ENCODE peak calls at places on chromosomes 13 and 19, in four cellular contexts. G is Panc1, H is HCT116, B is HepG2. V is an unnamed sample.
A peak's percentile ranks its signal among the peaks of the same experiment; 100 is the strongest.

GRCh38 chr19:54662730-54663129 is at the start of gene LILRB4:
- DNase-seq in G (no peak), H (no peak), B (no peak), V (no peak)

GRCh38 chr13:109211616-109212015 is 574.8 kb downstream of the IRS2 start:
- DNase-seq in G (no peak), H (peak; percentile 87), B (no peak), V (no peak)

GRCh38 chr13:31945202-31945978 is 86.2 kb upstream of the FRY start:
- DNase-seq in G (no peak), H (no peak), B (no peak), V (no peak)

GRCh38 chr19:40646564-40647254 is 43.7 kb downstream of the NUMBL start:
- DNase-seq in G (no peak), H (no peak), B (no peak), V (peak; percentile 3)

GRCh38 chr19:21508198-21508597 is 2.8 kb downstream of the ZNF429 start:
- DNase-seq in G (no peak), H (no peak), B (no peak), V (no peak)

GRCh38 chr19:12272980-12273901 is 21.4 kb downstream of the ZNF44 start:
- DNase-seq in G (no peak), H (no peak), B (no peak), V (no peak)

GRCh38 chr13:34035676-34036325 is 217.9 kb downstream of the RFC3 start:
- DNase-seq in G (peak; percentile 2), H (no peak), B (peak; percentile 57), V (no peak)

GRCh38 chr13:113831061-113831460 is 32.8 kb downstream of the GAS6 start:
- DNase-seq in G (no peak), H (no peak), B (no peak), V (no peak)

GRCh38 chr13:104750377-104750776 is 1684.2 kb upstream of the SLC10A2 start:
- DNase-seq in G (no peak), H (no peak), B (no peak), V (no peak)

GRCh38 chr13:106484755-106485193 is 50.7 kb downstream of the EFNB2 start:
- DNase-seq in G (no peak), H (no peak), B (no peak), V (no peak)

GRCh38 chr13:40485611-40486517 is 180.6 kb downstream of the FOXO1 start:
- DNase-seq in G (no peak), H (no peak), B (no peak), V (no peak)

GRCh38 chr19:28534740-28535351 is 678.1 kb downstream of the UQCRFS1 start:
- DNase-seq in G (no peak), H (no peak), B (no peak), V (no peak)

GRCh38 chr19:42078058-42078457 is 2.1 kb downstream of the ZNF574 start:
- DNase-seq in G (no peak), H (no peak), B (no peak), V (no peak)

GRCh38 chr19:42075616-42076374 is at the start of gene ZNF574:
- DNase-seq in G (peak; percentile 88), H (peak; percentile 99), B (peak; percentile 98), V (peak; percentile 98)

GRCh38 chr19:42076375-42076944 is 494 bp downstream of the ZNF574 start:
- DNase-seq in G (no peak), H (no peak), B (no peak), V (no peak)

GRCh38 chr19:42074513-42075363 is 1.2 kb upstream of the ZNF574 start:
- DNase-seq in G (no peak), H (no peak), B (no peak), V (peak; percentile 73)

DNA sequence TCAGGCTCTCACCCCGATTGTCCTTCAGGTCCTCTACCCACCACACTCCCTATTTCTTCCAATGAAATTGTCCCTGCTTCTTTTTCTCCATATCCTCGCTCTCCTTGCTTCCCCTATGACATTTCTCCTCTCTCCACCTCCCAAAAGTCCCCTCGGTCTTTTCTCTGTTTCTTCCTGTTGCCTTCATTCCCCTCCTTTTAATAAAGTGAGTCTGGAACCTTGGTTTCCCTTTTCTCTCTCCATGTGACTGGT is 676 bp upstream of the ZNF574 start:
- DNase-seq in G (no peak), H (no peak), B (no peak), V (no peak)
- TF ChIP-seq TCF7L2 in G (no peak), H (no peak), B (no peak), V (no peak)

GRCh38 chr13:29538625-29538976 is 56.9 kb downstream of the SLC7A1 start:
- DNase-seq in G (no peak), H (no peak), B (no peak), V (no peak)
- TF ChIP-seq TCF7L2 in G (no peak), H (no peak), B (no peak), V (no peak)

GRCh38 chr19:35549879-35550523 is 4.6 kb downstream of the TMEM147 start:
- DNase-seq in G (no peak), H (no peak), B (no peak), V (no peak)

GRCh38 chr19:35545855-35546381 is 492 bp downstream of the TMEM147 start:
- DNase-seq in G (no peak), H (no peak), B (no peak), V (peak; percentile 87)

GRCh38 chr19:35551091-35551810 is 5.8 kb downstream of the TMEM147 start:
- DNase-seq in G (no peak), H (no peak), B (no peak), V (no peak)

GRCh38 chr19:35546532-35546931 is 1.1 kb downstream of the TMEM147 start:
- DNase-seq in G (no peak), H (no peak), B (no peak), V (no peak)

DNA sequence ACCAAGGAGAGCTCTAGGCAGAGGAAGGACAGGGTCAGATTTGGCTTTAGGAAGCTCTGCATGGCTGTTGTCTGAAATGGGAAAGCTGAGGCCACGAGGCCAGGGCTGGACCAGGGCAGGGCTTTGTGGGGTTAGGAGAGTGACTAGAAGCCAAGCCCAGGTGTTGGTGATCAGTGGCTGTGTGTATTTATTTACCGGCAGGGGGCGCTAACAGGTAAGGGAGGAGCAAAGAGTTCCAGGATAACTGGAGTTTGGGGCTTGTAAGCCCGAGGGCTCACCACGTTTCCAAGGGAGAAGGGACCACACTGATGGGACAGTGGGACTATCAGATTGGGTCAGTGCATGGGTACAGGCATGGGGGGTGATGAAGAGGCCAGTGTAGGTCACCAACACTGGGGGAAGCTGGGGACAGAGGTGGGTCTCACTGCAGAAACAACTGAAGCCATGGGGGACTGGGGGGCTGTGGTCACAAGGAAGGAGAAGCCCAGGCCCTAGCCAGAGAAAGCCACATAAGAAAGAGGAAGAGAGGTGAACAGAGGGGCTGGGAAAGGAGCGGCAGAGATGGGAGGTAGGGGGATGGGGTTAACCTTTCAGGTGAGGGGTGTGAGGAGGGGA is 3.9 kb downstream of the TMEM147 start:
- DNase-seq in G (peak; percentile 33), H (peak; percentile 34), B (peak; percentile 76), V (peak; percentile 69)
- TF ChIP-seq TCF7L2 in G (no peak), H (no peak), B (no peak), V (no peak)

DNA sequence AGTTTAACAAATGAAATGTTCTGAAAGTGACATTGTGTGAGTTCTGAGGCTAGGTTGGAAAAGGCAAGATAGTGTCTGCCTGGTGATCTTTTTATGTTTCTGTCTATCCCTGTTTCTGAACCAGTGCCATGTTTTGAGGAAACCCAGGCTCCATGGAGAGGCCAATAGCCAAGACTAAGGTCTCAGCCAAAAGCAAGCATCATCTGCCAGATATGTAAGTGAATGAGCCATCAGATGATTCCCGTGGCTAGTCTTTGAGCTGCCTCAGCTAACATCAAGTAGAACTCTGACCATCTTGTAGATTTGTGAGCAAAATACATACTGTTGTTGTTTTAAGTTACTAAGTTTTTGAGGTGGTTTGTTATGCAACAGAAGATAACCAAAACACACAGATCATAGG is 19.6 kb upstream of the CCNA1 start:
- DNase-seq in G (no peak), H (no peak), B (no peak), V (no peak)
- TF ChIP-seq TCF7L2 in G (no peak), H (no peak), B (no peak), V (no peak)

DNA sequence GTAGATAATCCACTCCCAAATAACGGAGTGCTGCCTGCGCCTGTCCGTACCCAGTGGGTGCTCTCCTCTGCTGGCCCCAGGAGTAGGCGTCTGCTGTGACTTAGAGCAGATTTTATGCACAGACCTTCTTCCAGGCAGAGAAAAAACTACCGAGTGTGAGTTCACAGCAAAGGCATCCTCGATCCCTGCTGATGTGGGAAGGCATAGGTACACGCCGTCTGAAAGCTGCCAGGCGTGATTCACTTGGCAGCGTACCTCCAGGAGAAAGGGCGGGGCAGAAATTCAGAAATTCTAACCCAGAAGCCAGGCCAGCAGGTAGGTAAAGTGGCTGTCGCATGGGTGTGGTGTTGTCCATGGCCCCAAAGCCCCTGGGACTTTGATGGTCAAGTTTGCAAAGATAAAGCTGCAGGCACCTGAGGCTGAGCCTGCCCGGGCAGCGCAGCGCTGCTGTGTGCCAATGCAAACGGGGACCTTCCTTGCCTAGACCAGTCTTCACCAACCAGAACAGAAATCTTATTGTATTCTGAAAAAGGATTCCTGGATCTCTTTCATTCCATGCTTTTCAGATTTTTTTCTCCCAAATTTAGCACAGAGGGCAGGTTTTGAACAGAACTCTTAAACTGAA is 36.3 kb downstream of the COL4A2 start:
- DNase-seq in G (no peak), H (peak; percentile 15), B (no peak), V (no peak)
- TF ChIP-seq TCF7L2 in G (no peak), H (no peak), B (no peak), V (no peak)

GRCh38 chr13:98649861-98650260 is 73.0 kb upstream of the STK24 start:
- DNase-seq in G (no peak), H (no peak), B (no peak), V (no peak)
- TF ChIP-seq TCF7L2 in G (no peak), H (no peak), B (no peak), V (no peak)